ENCODE peak calls at places on chromosomes 12 and 14, in four cellular contexts. N is IMR-90, D is endothelial cell of umbilical vein, E is K562. F is an unnamed sample. For H3K9me1, the result is how much of the 10 kb centered on the place peaks cover.

GRCh38 chr14:75831971-75832370 is 149.8 kb downstream of the TGFB3 start:
- DNase-seq in D (no peak), N (peak), E (peak), F (no peak)

GRCh38 chr12:77064891-77065360 is 443 bp downstream of the E2F7 start:
- DNase-seq in E (no peak), N (no peak), D (no peak), F (no peak)

GRCh38 chr14:34522496-34522895 is 17.0 kb downstream of the EAPP start:
- DNase-seq in N (no peak), D (peak), E (no peak), F (no peak)

GRCh38 chr12:2957816-2958431 is 1.3 kb upstream of the TEAD4 start:
- DNase-seq in D (no peak), N (no peak), E (no peak), F (no peak)

GRCh38 chr12:106030210-106031175 is 108.3 kb downstream of the NUAK1 start:
- DNase-seq in E (no peak), D (peak), N (peak), F (peak)

GRCh38 chr12:89704457-89704856 is 4.2 kb downstream of the ATP2B1 start:
- DNase-seq in N (no peak), E (no peak), D (no peak), F (no peak)

GRCh38 chr12:53499261-53500118 is at the start of gene MAP3K12:
- DNase-seq in E (peak), D (peak), N (peak), F (no peak)

GRCh38 chr12:94587266-94588241 is 62.8 kb downstream of the TMCC3 start:
- DNase-seq in E (no peak), N (no peak), D (peak), F (no peak)

GRCh38 chr14:104048758-104049496 is 36.6 kb upstream of the ASPG start:
- DNase-seq in E (no peak), D (no peak), N (no peak), F (no peak)

GRCh38 chr12:57192920-57193319 is 23.7 kb upstream of the NXPH4 start:
- DNase-seq in E (no peak), D (no peak), N (no peak), F (no peak)

GRCh38 chr12:70590051-70590450 is 47.2 kb downstream of the PTPRB start:
- DNase-seq in D (peak), N (peak), E (peak), F (peak)

GRCh38 chr14:78314484-78314883 is 144.3 kb downstream of the NRXN3 start:
- DNase-seq in D (no peak), E (no peak), N (no peak), F (no peak)
- H3K9me1 ChIP-seq in D (under half), E (under half), N (under half), F (under half)

DNA sequence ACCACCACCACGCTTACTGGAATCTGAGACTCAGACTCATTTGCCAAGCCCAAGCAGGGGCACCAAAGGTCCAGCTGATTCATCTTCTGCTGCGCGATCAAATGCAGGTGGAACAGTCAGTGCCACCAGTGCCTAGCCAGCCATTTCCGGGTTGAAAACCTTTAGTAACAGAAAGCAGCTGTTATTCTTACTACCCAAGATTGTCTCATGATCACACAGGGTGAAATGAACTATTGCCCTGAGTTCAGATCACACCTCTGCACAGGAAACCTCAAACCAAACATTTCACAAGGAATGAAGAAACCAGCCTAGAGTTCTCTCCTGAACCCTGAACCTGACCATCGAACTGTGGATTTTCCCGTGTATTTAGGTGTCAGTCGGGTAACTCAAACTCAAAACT is 88.9 kb downstream of the RIMBP2 start:
- DNase-seq in N (no peak), E (no peak), D (no peak), F (no peak)
- H3K9me1 ChIP-seq in N (under half), E (under half), D (under half), F (under half)

GRCh38 chr12:98351089-98351488 is 164.3 kb upstream of the TMPO start:
- DNase-seq in E (no peak), D (no peak), N (no peak), F (no peak)
- H3K9me1 ChIP-seq in E (under half), D (under half), N (under half), F (under half)

GRCh38 chr12:23060161-23060560 is 435.2 kb downstream of the ETNK1 start:
- DNase-seq in E (no peak), N (no peak), D (no peak), F (no peak)

GRCh38 chr12:23063206-23063605 is 438.2 kb downstream of the ETNK1 start:
- DNase-seq in E (no peak), D (no peak), N (no peak), F (no peak)

DNA sequence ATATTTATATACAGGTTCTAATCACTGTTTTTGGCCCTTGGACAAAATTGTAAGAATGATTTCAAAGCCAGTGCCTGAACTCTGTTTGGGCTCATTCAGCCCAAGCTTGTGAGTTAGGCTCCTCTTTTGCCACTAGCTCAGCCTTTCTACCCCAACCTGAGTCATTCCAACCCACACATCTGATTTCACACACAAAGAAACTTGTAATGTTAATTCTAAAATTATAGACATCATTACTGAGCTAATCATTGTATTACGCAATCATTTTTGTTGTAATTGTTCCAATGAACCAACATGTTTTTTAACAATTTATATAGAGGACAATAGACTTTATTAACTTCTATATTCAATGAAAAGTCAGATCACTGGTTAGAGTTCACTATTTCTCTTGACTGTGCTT is 441.1 kb downstream of the ETNK1 start:
- DNase-seq in E (no peak), D (no peak), N (peak), F (no peak)
- H3K9me1 ChIP-seq in E (under half), D (under half), N (under half), F (under half)

DNA sequence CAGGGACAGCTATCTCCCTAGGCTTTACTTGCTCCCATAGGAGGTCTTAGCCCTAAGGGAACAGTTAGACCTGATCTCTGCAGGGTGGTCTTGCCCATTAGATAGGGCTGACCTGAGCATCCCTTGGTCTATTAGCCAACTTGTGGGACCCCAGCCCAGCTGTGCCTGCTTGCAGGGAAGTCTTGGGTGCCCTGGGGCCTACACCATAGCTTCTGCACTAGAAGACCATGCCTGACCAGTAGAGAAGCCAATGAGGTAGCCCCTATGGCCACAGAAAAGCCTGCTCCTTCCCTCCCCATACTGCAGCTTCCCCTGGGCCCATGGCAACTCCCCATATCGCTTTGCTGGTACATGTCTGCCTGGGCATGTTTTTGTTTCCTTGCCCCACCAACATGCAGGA is 1049.1 kb downstream of the TRHDE start:
- DNase-seq in D (no peak), N (no peak), E (no peak), F (no peak)
- H3K9me1 ChIP-seq in D (under half), N (under half), E (under half), F (under half)

DNA sequence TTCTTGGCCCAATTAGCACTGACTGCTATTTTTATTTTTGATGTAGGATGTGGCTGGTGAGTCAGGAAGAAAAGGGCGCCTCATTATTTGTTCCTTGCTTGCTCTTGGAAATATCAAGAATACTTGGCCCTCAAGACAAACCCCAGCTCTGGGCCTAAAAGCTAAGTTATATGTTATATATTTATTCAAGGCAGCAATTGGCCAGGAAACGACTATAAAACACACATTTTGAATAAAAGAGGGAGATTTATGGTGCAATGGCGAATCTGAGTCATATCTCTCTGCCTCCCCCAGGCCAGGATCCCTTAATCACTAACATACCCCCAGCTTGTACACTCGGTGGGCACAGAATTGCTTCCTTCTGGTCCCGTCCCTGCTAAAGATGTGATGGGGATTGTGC is 63.3 kb downstream of the TBX5 start:
- DNase-seq in D (no peak), N (peak), E (no peak), F (no peak)
- H3K9me1 ChIP-seq in D (under half), N (under half), E (under half), F (under half)

GRCh38 chr12:30687265-30687986 is 8.2 kb downstream of the IPO8 start:
- DNase-seq in E (no peak), N (peak), D (no peak), F (no peak)
- H3K9me1 ChIP-seq in E (under half), N (under half), D (under half), F (under half)

DNA sequence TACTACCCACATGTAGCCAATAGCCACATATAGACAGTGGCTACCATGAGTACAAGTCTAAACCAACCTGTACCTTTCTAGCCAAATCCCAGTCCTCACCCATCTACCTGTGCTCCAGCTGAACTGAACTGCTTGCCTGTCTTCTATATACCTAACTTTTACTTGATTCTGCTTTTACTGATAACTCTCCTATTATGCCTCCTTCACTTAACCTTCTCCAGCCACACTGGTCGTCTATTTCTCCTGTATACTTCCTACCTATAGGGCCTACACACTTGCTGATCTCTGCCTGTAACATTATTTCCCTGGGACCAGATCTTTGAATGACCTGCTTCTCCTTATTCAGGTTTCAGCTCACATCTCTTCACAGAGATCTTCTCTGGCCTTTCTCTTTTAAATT is 26.0 kb upstream of the MSRB3 start:
- DNase-seq in N (no peak), D (no peak), E (no peak), F (no peak)
- H3K9me1 ChIP-seq in N (under half), D (under half), E (under half), F (under half)